ENCODE peak calls at places on chromosomes 16 and 17, in seven cellular contexts. W, L, X, O, P, I and C are unnamed samples.

GRCh38 chr16:24123275-24123674 is 132.9 kb upstream of the CACNG3 start:
- DNase-seq in I (no peak), X (no peak), P (no peak), O (no peak), L (no peak), W (no peak), C (no peak)

GRCh38 chr16:59905628-59906027 is 1171.5 kb upstream of the GOT2 start:
- DNase-seq in O (no peak), W (no peak), L (no peak), X (peak), I (peak), P (no peak), C (no peak)

GRCh38 chr16:4649744-4650442 is 25.3 kb downstream of the MGRN1 start:
- DNase-seq in I (no peak), X (no peak), P (no peak), W (no peak), L (no peak), O (no peak), C (no peak)

GRCh38 chr16:86640265-86640843 is 62.0 kb downstream of the FOXL1 start:
- DNase-seq in X (no peak), I (no peak), O (no peak), L (no peak), P (no peak), W (no peak), C (no peak)

GRCh38 chr16:49827806-49828428 is 28.0 kb downstream of the ZNF423 start:
- DNase-seq in X (no peak), I (no peak), O (no peak), P (no peak), L (no peak), W (peak), C (no peak)

GRCh38 chr17:27644586-27644985 is 13.6 kb downstream of the LGALS9 start:
- DNase-seq in W (no peak), P (no peak), O (peak), X (peak), L (no peak), I (no peak), C (no peak)

GRCh38 chr17:44137891-44138709 is 3.6 kb upstream of the HROB start:
- DNase-seq in O (peak), X (peak), W (peak), I (peak), P (peak), L (peak), C (peak)

GRCh38 chr17:73772107-73772705 is 128.0 kb upstream of the SDK2 start:
- DNase-seq in W (no peak), P (no peak), I (no peak), O (no peak), L (no peak), X (no peak), C (no peak)

GRCh38 chr17:61821655-61822054 is 41.7 kb downstream of the BRIP1 start:
- DNase-seq in X (no peak), L (no peak), I (no peak), P (no peak), O (no peak), W (no peak), C (no peak)

GRCh38 chr17:13865650-13866049 is 203.7 kb upstream of the COX10 start:
- DNase-seq in I (no peak), P (no peak), X (no peak), W (no peak), O (peak), L (no peak), C (no peak)

GRCh38 chr17:72749119-72749572 is 343.3 kb downstream of the SLC39A11 start:
- DNase-seq in L (no peak), W (no peak), X (no peak), I (no peak), P (peak), O (no peak), C (no peak)

GRCh38 chr16:53043986-53044571 is 8.6 kb downstream of the CHD9NB start:
- DNase-seq in O (no peak), W (no peak), X (no peak), P (peak), I (no peak), L (no peak), C (no peak)

GRCh38 chr16:78184554-78185183 is 85.2 kb downstream of the WWOX start:
- DNase-seq in I (no peak), O (no peak), W (no peak), P (no peak), L (no peak), X (peak), C (no peak)

DNA sequence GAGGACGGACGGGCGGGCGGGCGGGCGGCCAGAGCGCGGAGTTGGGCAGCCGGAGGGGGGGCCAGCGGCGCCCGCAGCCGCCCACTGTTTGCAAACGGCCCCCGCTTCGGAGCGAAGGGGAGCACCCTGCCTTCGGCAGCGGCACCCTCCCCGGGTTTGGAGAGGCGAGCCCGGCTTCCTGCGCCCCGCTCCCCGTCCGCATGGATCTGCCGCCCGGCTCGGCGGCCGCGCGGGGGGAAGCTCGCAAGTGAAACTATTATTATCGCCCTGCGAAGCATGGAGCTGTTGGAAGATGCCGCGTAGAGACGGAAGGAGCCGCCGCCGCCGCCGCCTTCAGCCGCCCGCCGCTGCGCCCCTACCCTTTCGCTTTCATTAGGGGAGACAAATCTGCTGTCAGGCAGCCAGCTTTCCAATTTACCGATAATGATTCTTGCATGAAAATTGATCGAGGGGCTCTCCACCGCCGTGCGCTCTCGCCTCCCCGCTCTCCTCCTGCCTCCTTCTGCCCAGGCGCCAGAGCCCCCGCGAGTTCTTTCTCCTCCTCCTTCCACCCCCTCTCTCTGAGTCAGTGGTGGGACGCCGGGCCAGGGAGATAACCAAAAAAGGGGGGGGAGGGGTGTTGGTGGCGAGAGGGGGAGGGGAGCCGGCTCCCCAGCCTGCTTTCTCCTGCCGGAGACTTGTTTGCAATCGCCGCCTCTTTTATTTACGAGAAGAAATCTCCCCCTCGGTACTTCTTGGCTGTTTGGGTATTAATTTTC is 58.2 kb upstream of the GSE1 start:
- DNase-seq in I (peak), O (peak), P (peak), W (peak), X (peak), L (peak), C (no peak)
- H3K27ac ChIP-seq in I (peak), O (peak), P (peak), W (peak), X (peak), L (peak), C (peak)

DNA sequence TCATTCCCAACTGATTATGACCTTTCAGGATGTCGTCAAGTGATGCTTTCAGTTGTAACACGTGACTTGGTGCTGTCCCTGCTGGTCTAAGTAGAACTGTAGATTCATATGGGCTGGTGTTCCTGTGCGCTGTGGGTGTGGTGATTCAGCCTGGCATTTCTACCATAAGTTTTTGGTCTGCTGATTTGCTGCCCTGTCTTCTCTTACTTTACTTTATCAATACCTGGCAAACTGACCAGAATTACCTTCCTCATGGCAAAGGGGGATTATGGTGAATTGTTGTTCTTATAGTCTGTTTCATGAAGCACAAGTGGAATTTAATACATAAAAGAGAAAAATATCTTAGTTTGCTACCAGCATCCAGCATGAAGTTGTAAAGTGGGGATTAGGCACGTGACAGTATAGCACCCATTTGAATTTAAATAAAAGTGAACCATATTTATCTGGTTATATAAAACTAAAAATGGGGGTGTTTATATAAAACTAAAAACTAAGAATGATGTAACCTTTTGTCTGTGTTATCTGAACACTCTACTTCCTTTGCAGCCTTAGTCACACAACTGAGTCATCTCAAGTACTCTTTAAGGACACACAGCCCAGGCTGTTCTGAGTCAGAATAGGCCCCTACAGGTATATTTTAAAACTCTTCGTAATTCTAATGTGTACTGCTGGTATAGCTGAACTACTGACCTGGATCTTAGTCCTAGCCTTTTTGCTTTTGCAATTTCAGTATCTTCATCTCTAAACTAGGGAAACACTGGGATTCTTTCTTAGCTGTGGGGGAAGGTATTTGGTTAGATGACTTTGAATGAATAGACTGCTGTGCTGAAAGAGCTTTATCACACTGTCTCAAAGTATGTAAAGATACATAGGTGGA is 28.3 kb downstream of the TTC19 start:
- DNase-seq in W (no peak), P (peak), I (peak), O (peak), X (peak), L (peak), C (peak)
- H3K27ac ChIP-seq in W (peak), P (no peak), I (peak), O (peak), X (peak), L (peak), C (peak)

GRCh38 chr17:3961564-3962047 is 2.6 kb downstream of the ATP2A3 start:
- DNase-seq in P (no peak), O (no peak), X (no peak), I (no peak), W (no peak), L (no peak), C (no peak)
- H3K27ac ChIP-seq in P (peak), O (no peak), X (no peak), I (peak), W (no peak), L (no peak), C (no peak)

DNA sequence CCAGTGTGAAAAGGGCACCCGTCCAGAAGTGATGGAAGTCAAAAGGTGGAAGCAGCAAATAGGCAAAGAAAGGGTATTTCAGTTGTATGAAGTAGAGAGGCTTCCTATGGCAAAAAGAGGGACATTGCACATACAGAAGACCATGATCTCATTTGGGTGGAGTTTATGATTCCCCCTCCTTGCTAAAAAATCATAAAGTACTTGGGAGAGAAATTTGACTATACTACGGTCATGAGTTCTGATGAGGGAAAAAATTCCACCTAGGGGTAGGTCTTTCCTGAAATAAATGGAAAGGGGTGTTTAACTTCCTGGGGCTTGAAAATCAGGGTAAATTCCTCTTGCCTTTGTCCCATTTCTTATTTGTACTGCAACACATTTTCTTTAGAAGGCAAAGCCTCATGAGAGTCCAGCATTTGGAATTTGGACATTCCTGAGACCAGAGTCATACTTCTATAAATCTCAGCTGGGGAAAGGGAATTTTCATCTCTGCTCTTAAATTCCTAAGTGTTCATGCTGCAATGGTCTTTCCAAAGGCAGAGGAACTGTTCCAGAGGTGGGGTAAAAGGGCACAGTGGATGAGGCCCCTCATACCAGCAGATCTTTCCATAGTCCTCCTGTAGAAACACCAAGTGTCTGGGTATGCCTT is 5.8 kb downstream of the LYRM1 start:
- DNase-seq in X (peak), P (no peak), W (no peak), L (peak), I (no peak), O (peak), C (no peak)
- H3K27ac ChIP-seq in X (peak), P (peak), W (peak), L (peak), I (peak), O (no peak), C (peak)

DNA sequence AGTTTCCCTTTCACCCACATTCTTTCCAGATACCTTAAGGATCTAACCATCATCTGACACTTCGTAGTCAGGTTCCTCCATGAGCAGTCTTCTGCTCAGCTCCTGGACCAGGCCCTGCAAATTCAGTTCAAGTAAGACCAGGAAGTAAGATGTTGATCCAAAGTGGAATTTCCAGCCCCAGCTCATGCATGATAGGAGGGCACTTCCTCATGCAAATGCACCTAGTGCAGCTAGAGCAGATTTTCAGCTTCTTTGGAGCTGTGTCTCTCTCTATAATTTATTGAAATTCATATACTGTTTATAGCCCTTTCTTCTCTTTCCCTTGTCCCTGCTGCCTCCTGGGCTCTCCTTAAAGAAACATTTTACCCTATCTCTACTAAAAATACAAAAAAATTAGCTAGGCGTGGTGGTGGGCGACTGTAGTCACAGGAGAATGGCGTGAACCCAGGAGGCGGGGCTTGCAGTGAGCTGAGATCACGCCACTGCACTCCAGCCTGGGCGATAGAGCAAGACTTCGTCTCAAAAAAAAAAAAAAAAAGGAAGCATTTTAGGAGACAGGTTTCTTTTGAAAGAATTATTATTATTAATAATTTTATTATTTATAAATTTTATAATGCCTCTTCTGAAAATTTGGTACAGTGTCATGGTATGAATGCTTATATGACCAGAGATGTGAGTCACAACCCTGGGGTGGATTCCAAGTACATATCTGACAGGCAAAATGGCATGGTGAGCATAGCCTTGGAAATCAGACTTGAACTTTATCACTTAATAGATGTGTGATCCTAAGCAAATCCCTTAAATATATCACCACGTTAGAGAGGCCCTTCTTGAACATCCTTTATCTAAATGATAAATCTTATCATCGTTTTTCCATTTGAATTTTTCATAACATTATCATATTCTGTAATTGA is 94.3 kb downstream of the SSH2 start:
- DNase-seq in P (no peak), W (no peak), O (peak), I (no peak), X (peak), L (no peak), C (no peak)
- H3K27ac ChIP-seq in P (no peak), W (no peak), O (no peak), I (no peak), X (no peak), L (peak), C (no peak)

GRCh38 chr17:57877803-57878202 is 28.0 kb upstream of the MRPS23 start:
- DNase-seq in X (no peak), P (no peak), L (no peak), W (no peak), I (no peak), O (no peak), C (no peak)

GRCh38 chr17:57881783-57882291 is 32.0 kb upstream of the MRPS23 start:
- DNase-seq in W (no peak), P (no peak), I (no peak), O (no peak), X (no peak), L (no peak), C (no peak)

GRCh38 chr17:57881143-57881542 is 31.3 kb upstream of the MRPS23 start:
- DNase-seq in X (peak), L (peak), P (no peak), W (peak), O (no peak), I (no peak), C (no peak)

GRCh38 chr17:57879437-57880085 is 29.7 kb upstream of the MRPS23 start:
- DNase-seq in W (no peak), O (no peak), L (no peak), I (peak), P (peak), X (no peak), C (no peak)

GRCh38 chr17:57880086-57880456 is 30.2 kb upstream of the MRPS23 start:
- DNase-seq in W (no peak), I (no peak), X (no peak), O (no peak), L (no peak), P (no peak), C (no peak)
- H3K27ac ChIP-seq in W (no peak), I (peak), X (peak), O (no peak), L (peak), P (peak), C (peak)

GRCh38 chr16:69621225-69621624 is 55.5 kb downstream of the NFAT5 start:
- DNase-seq in I (no peak), L (no peak), O (no peak), W (no peak), P (no peak), X (no peak), C (no peak)
- H3K27ac ChIP-seq in I (no peak), L (no peak), O (no peak), W (no peak), P (no peak), X (no peak), C (no peak)

GRCh38 chr17:64687959-64688358 is 25.9 kb upstream of the SMURF2 start:
- DNase-seq in O (no peak), I (no peak), W (no peak), P (no peak), L (no peak), X (peak), C (no peak)
- H3K27ac ChIP-seq in O (no peak), I (peak), W (no peak), P (no peak), L (no peak), X (peak), C (peak)